ENCODE peak calls at places on chromosomes 11 and 22, in four cellular contexts. M is pancreas, B is K562, S is heart left ventricle. N is an unnamed sample.

GRCh38 chr11:78300108-78300507 is 111.4 kb downstream of the USP35 start:
- DNase-seq in M (no peak), S (no peak), B (no peak), N (no peak)

GRCh38 chr11:26963764-26964163 is 30.1 kb upstream of the FIBIN start:
- DNase-seq in M (no peak), S (no peak), B (no peak), N (no peak)

GRCh38 chr11:2885676-2886081 is at the start of gene CDKN1C:
- DNase-seq in B (peak), S (peak), M (peak), N (peak)

GRCh38 chr11:109155291-109155690 is 266.7 kb upstream of the C11orf87 start:
- DNase-seq in M (no peak), S (no peak), B (no peak), N (no peak)

GRCh38 chr11:120054016-120054752 is 83.7 kb downstream of the TRIM29 start:
- DNase-seq in B (no peak), M (no peak), S (no peak), N (no peak)

GRCh38 chr11:47431356-47432083 is 5.3 kb upstream of the PSMC3 start:
- DNase-seq in M (no peak), B (no peak), S (no peak), N (no peak)

GRCh38 chr22:20206709-20207215 is 55.9 kb upstream of the CCDC188 start:
- DNase-seq in M (no peak), B (peak), S (no peak), N (no peak)

GRCh38 chr22:41382098-41382578 is 396 bp downstream of the TEF start:
- DNase-seq in B (peak), M (peak), S (peak), N (no peak)

GRCh38 chr22:19974233-19974861 is 32.7 kb upstream of the TXNRD2 start:
- DNase-seq in S (no peak), M (no peak), B (peak), N (peak)

GRCh38 chr11:60931897-60932296 is 7.6 kb downstream of the TMEM132A start:
- DNase-seq in S (no peak), B (no peak), M (no peak), N (no peak)

GRCh38 chr11:44681698-44682097 is 45.1 kb upstream of the TSPAN18 start:
- DNase-seq in M (no peak), S (no peak), B (no peak), N (no peak)

GRCh38 chr11:6650980-6651379 is 4.6 kb downstream of the DCHS1 start:
- DNase-seq in B (peak), S (no peak), M (no peak), N (no peak)

GRCh38 chr11:26778000-26778757 is 56.3 kb upstream of the SLC5A12 start:
- DNase-seq in S (no peak), M (no peak), B (no peak), N (no peak)

N was measured in DMS153.